ENCODE peak calls at places on chromosomes 7 and 10, in five cellular contexts. C, G, J, H and F are unnamed samples.

GRCh38 chr7:105580022-105580740 is 1.1 kb downstream of the EFCAB10 start:
- DNase-seq in C (no peak), G (peak), J (no peak), H (no peak), F (no peak)

GRCh38 chr10:128056303-128057050 is 69.7 kb downstream of the MKI67 start:
- DNase-seq in C (no peak), G (no peak), J (no peak), H (no peak), F (no peak)

GRCh38 chr7:54814401-54814800 is 55.4 kb upstream of the SEC61G start:
- DNase-seq in C (no peak), G (no peak), J (no peak), H (no peak), F (no peak)

GRCh38 chr7:111091623-111092370 is 870 bp downstream of the LRRN3 start:
- DNase-seq in C (no peak), G (no peak), J (no peak), H (no peak), F (no peak)

GRCh38 chr10:48555310-48556042 is 49.4 kb downstream of the ARHGAP22 start:
- DNase-seq in C (no peak), G (no peak), J (peak), H (no peak), F (no peak)

GRCh38 chr10:72611783-72612182 is 14.1 kb downstream of the MICU1 start:
- DNase-seq in C (no peak), G (peak), J (no peak), H (no peak), F (no peak)

GRCh38 chr7:74207586-74207985 is 2.2 kb upstream of the LAT2 start:
- DNase-seq in C (no peak), G (no peak), J (no peak), H (no peak), F (no peak)

GRCh38 chr10:94043431-94043990 is 49.8 kb downstream of the PLCE1 start:
- DNase-seq in C (no peak), G (no peak), J (no peak), H (no peak), F (no peak)

GRCh38 chr7:122884186-122884585 is 2.1 kb downstream of the CADPS2 start:
- DNase-seq in C (no peak), G (no peak), J (no peak), H (no peak), F (no peak)

GRCh38 chr7:15461576-15461975 is 100.2 kb downstream of the AGMO start:
- DNase-seq in C (no peak), G (peak), J (no peak), H (no peak), F (no peak)

GRCh38 chr10:27568196-27569175 is 64.4 kb downstream of the RAB18 start:
- DNase-seq in C (no peak), G (no peak), J (no peak), H (no peak), F (no peak)

GRCh38 chr10:16606421-16606820 is 84.7 kb upstream of the C1QL3 start:
- DNase-seq in C (no peak), G (no peak), J (no peak), H (no peak), F (no peak)

GRCh38 chr10:46787321-46787615 is 124.0 kb upstream of the PTPN20 start:
- DNase-seq in C (no peak), G (peak), J (no peak), H (no peak), F (no peak)

GRCh38 chr10:79356104-79356503 is 8.8 kb downstream of the PPIF start:
- DNase-seq in C (no peak), G (no peak), J (no peak), H (no peak), F (no peak)

GRCh38 chr10:28094121-28094520 is 95.2 kb upstream of the ODAD2 start:
- DNase-seq in C (no peak), G (no peak), J (no peak), H (no peak), F (no peak)

GRCh38 chr7:96253441-96253840 is 68.5 kb downstream of the SLC25A13 start:
- DNase-seq in C (no peak), G (no peak), J (no peak), H (no peak), F (no peak)

GRCh38 chr10:100859204-100859763 is 53.5 kb upstream of the SLF2 start:
- DNase-seq in C (no peak), G (no peak), J (no peak), H (no peak), F (no peak)

GRCh38 chr7:103296901-103297836 is at the start of gene PMPCB:
- DNase-seq in C (peak), G (peak), J (peak), H (peak), F (peak)

GRCh38 chr10:86365346-86366032 is 1.1 kb downstream of the GRID1 start:
- DNase-seq in C (no peak), G (no peak), J (no peak), H (no peak), F (no peak)

GRCh38 chr10:91200314-91201212 is 19.9 kb upstream of the PCGF5 start:
- DNase-seq in C (no peak), G (no peak), J (no peak), H (no peak), F (no peak)

GRCh38 chr10:67863094-67863493 is 21.4 kb upstream of the SIRT1 start:
- DNase-seq in C (no peak), G (no peak), J (no peak), H (no peak), F (no peak)

GRCh38 chr7:151437866-151438516 is 1.9 kb downstream of the CRYGN start:
- DNase-seq in C (no peak), G (no peak), J (no peak), H (no peak), F (no peak)

GRCh38 chr7:81333004-81333403 is 414.2 kb upstream of the SEMA3C start:
- DNase-seq in C (no peak), G (peak), J (no peak), H (no peak), F (no peak)

GRCh38 chr7:22402250-22402649 is 45.3 kb upstream of the RAPGEF5 start:
- DNase-seq in C (no peak), G (peak), J (no peak), H (no peak), F (no peak)

GRCh38 chr7:75928600-75928939 is 13.6 kb downstream of the POR start:
- DNase-seq in C (no peak), G (no peak), J (no peak), H (no peak), F (no peak)

GRCh38 chr10:88908194-88908593 is 28.1 kb downstream of the STAMBPL1 start:
- DNase-seq in C (no peak), G (no peak), J (no peak), H (no peak), F (no peak)

GRCh38 chr10:63319231-63319630 is 146.5 kb downstream of the JMJD1C start:
- DNase-seq in C (no peak), G (no peak), J (no peak), H (no peak), F (no peak)

GRCh38 chr10:75062191-75062849 is 49.1 kb upstream of the SAMD8 start:
- DNase-seq in C (no peak), G (peak), J (no peak), H (no peak), F (no peak)

GRCh38 chr10:59387951-59388431 is 25.6 kb upstream of the FAM13C start:
- DNase-seq in C (no peak), G (peak), J (no peak), H (no peak), F (no peak)

GRCh38 chr7:2459674-2460073 is 16.5 kb downstream of the GRIFIN start:
- DNase-seq in C (no peak), G (no peak), J (no peak), H (no peak), F (no peak)

GRCh38 chr10:22333667-22334282 is 11.5 kb upstream of the SPAG6 start:
- DNase-seq in C (no peak), G (no peak), J (no peak), H (no peak), F (no peak)

GRCh38 chr10:89301231-89301630 is 615 bp upstream of the IFIT2 start:
- DNase-seq in C (peak), G (peak), J (no peak), H (no peak), F (no peak)

GRCh38 chr10:116312534-116312933 is 11.7 kb upstream of the CCDC172 start:
- DNase-seq in C (no peak), G (no peak), J (no peak), H (no peak), F (no peak)

GRCh38 chr7:118350260-118350659 is 125.8 kb downstream of the ANKRD7 start:
- DNase-seq in C (no peak), G (no peak), J (no peak), H (no peak), F (no peak)

GRCh38 chr10:116669080-116669479 is 48.3 kb downstream of the PNLIPRP2 start:
- DNase-seq in C (no peak), G (peak), J (peak), H (no peak), F (no peak)

GRCh38 chr10:20089884-20090283 is 273.7 kb downstream of the PLXDC2 start:
- DNase-seq in C (no peak), G (no peak), J (no peak), H (no peak), F (no peak)

GRCh38 chr10:99828464-99828863 is 46.0 kb downstream of the ABCC2 start:
- DNase-seq in C (no peak), G (no peak), J (no peak), H (no peak), F (no peak)

DNA sequence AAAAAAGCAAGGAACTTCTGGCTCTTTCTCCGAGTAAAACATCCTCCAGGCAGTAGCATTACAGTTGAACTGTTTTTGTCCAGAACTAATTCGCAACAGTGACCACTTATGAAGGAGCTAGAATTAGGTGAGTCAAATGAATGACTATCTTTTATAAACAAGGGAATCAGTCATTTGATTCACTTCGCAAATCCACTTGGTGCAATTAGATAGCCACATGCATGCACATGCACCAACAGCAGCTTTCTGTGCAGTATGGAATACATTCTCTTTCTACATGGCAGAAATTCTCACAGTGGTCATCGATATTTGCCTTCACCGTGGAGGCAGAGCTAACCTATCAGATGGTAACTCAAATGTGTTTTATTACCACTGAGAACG is 118.8 kb downstream of the CDK6 start:
- DNase-seq in C (no peak), G (peak), J (no peak), H (no peak), F (no peak)
- H3K4me3 ChIP-seq in C (peak), G (peak), J (peak), H (peak), F (peak)

DNA sequence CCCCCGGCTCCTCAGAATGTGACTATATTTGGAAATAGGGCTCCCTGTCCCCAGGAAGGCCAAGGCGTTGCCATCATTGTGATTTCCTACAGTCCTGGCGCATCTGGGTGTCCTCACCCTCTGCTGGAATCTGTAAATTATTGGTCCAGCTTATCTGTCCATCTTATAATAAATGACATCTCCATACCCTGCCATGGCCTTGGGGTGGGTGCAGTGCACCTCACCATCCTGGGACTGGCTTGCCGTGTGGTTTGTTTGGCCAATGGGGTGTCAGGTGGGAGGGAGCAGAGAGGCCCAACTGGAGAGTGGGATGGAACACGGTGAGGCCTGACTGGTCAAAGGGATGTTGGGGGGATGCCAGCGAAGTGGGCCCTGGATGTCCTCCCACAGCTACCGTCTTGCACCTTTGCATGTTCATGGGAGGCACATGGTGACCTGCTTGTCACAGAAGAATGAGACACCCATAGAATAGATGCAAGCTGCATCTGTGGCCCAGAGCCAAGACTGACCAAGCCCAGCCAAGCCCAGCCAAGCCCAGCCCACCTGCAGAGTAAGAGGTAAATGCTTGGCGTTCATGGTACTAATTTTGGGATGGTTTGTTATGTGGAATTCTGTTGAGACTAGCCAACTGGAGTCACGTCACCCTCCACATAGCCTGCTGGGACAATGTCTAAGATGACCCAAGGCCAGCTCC is 11.1 kb upstream of the LRRC27 start:
- DNase-seq in C (no peak), G (no peak), J (no peak), H (no peak), F (no peak)
- H3K27ac ChIP-seq in C (no peak), G (peak), J (no peak), H (no peak), F (no peak)

GRCh38 chr7:135979674-135980660 is 2.8 kb upstream of the MTPN start:
- DNase-seq in C (no peak), G (peak), J (no peak), H (no peak), F (no peak)
- H3K4me3 ChIP-seq in C (no peak), G (no peak), J (no peak), H (no peak), F (peak)

GRCh38 chr7:131224996-131225395 is 102.7 kb upstream of the MKLN1 start:
- DNase-seq in C (no peak), G (no peak), J (no peak), H (no peak), F (no peak)
- H3K27ac ChIP-seq in C (peak), G (no peak), J (peak), H (peak), F (no peak)

GRCh38 chr10:131902691-131903090 is 1.9 kb downstream of the PPP2R2D start:
- DNase-seq in C (no peak), G (no peak), J (no peak), H (no peak), F (no peak)
- H3K4me3 ChIP-seq in C (no peak), G (peak), J (peak), H (peak), F (no peak)

DNA sequence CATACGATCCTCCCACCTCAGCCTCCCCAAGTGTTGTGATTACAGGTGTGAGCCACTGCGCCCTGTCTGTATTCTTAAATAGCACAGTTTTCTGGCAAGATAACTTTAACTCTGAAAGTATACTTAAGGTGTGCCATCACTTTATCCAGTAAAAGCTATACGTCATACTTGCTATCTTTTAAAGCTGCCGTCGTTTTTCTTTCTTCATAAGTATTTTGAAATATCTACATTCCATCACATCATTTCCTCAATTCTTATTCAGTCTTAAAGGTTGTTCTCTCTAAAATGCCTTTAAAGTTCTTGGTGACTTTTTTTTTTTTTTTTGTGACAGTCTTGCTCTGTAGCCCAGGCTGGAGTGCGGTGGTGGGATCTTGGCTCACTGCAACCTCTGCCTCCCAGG is 34.7 kb downstream of the PTPN12 start:
- DNase-seq in C (no peak), G (no peak), J (no peak), H (no peak), F (no peak)
- H3K27ac ChIP-seq in C (no peak), G (no peak), J (no peak), H (no peak), F (no peak)

GRCh38 chr7:140315498-140316164 is 82.7 kb downstream of the SLC37A3 start:
- DNase-seq in C (no peak), G (no peak), J (no peak), H (no peak), F (no peak)
- H3K4me3 ChIP-seq in C (no peak), G (no peak), J (no peak), H (peak), F (no peak)

DNA sequence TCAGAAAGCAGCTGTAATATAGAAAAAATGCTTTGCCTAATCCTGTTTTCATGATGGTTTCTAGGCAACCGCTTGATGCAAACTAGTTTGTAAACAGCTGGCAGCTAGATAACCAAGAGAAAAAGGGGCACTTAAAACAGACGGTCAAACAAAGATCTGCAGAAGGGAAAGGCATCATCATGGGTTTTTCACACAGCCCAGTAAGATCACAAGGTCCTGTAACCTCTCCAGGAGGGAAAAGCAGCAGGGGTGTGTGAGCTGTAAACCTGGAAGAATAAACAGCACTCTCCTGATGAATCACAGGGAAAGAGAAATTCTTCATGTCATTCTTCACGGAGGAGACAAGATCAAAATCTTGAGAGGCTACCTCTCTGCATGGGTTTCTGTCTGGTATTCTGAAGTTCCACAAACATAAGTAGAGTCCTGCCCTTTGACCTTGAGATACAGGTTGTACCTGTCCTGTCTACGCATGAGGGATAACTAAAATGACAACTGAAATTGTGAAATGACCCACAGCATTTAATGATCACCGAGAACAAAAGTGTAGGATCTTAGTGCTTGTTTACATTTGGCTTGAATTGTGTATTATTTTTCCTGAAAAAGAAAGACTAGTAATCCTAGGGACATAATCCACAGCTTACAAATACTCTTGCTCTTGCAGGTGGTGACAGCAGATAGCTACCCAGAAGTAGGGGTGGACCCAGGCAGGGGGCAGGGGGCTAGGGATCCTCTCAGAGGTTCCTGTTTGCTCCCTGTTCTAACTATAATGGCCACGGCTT is 48.0 kb downstream of the CREB3L2 start:
- DNase-seq in C (peak), G (peak), J (no peak), H (peak), F (no peak)
- H3K27ac ChIP-seq in C (peak), G (peak), J (peak), H (peak), F (no peak)

GRCh38 chr7:37332218-37333016 is 116.2 kb downstream of the ELMO1 start:
- DNase-seq in C (no peak), G (no peak), J (no peak), H (no peak), F (no peak)

GRCh38 chr7:37329940-37330339 is 118.7 kb downstream of the ELMO1 start:
- DNase-seq in C (no peak), G (no peak), J (no peak), H (no peak), F (no peak)

GRCh38 chr7:37330775-37331174 is 117.9 kb downstream of the ELMO1 start:
- DNase-seq in C (no peak), G (no peak), J (no peak), H (no peak), F (no peak)

GRCh38 chr7:37336259-37336658 is 112.4 kb downstream of the ELMO1 start:
- DNase-seq in C (peak), G (no peak), J (no peak), H (no peak), F (no peak)

GRCh38 chr7:37333075-37333474 is 115.6 kb downstream of the ELMO1 start:
- DNase-seq in C (no peak), G (no peak), J (no peak), H (no peak), F (no peak)
- H3K4me3 ChIP-seq in C (no peak), G (no peak), J (no peak), H (no peak), F (no peak)